ENCODE peak calls at places on chromosome 3, in seven cellular contexts. One of them, this sample, is unnamed.

GRCh38 chr3:171228228-171228627 is 201.7 kb upstream of the SLC2A2 start:
- DNase-seq in Peyer's patch: no peak
- DNase-seq in tibial nerve: no peak
- DNase-seq in HCT116: no peak
- DNase-seq in psoas muscle: no peak
- DNase-seq in CD8-positive, alpha-beta T cell: no peak
- DNase-seq in hepatocyte: no peak
- DNase-seq in this sample: no peak

GRCh38 chr3:50242371-50242770 is 6.4 kb downstream of the GNAI2 start:
- DNase-seq in psoas muscle: no peak
- DNase-seq in HCT116: no peak
- DNase-seq in tibial nerve: peak; percentile 4
- DNase-seq in hepatocyte: no peak
- DNase-seq in Peyer's patch: no peak
- DNase-seq in CD8-positive, alpha-beta T cell: no peak
- DNase-seq in this sample: no peak

GRCh38 chr3:107897471-107898180 is 193.2 kb downstream of the CD47 start:
- DNase-seq in tibial nerve: no peak
- DNase-seq in psoas muscle: no peak
- DNase-seq in Peyer's patch: no peak
- DNase-seq in CD8-positive, alpha-beta T cell: no peak
- DNase-seq in hepatocyte: no peak
- DNase-seq in HCT116: no peak
- DNase-seq in this sample: no peak

GRCh38 chr3:195240171-195240701 is 30.7 kb downstream of the XXYLT1 start:
- DNase-seq in CD8-positive, alpha-beta T cell: no peak
- DNase-seq in tibial nerve: no peak
- DNase-seq in psoas muscle: peak; percentile 61
- DNase-seq in hepatocyte: no peak
- DNase-seq in HCT116: no peak
- DNase-seq in Peyer's patch: no peak
- DNase-seq in this sample: peak; percentile 53

GRCh38 chr3:100506355-100506754 is 13.9 kb downstream of the TMEM45A start:
- DNase-seq in psoas muscle: no peak
- DNase-seq in HCT116: no peak
- DNase-seq in CD8-positive, alpha-beta T cell: no peak
- DNase-seq in tibial nerve: no peak
- DNase-seq in hepatocyte: no peak
- DNase-seq in Peyer's patch: no peak
- DNase-seq in this sample: no peak

GRCh38 chr3:181457190-181457589 is 254.5 kb upstream of the SOX2 start:
- DNase-seq in tibial nerve: no peak
- DNase-seq in CD8-positive, alpha-beta T cell: no peak
- DNase-seq in Peyer's patch: no peak
- DNase-seq in hepatocyte: no peak
- DNase-seq in HCT116: no peak
- DNase-seq in psoas muscle: no peak
- DNase-seq in this sample: no peak

GRCh38 chr3:56725175-56725574 is 42.1 kb upstream of the TASOR start:
- DNase-seq in CD8-positive, alpha-beta T cell: peak; percentile 41
- DNase-seq in HCT116: no peak
- DNase-seq in Peyer's patch: peak; percentile 65
- DNase-seq in tibial nerve: no peak
- DNase-seq in hepatocyte: no peak
- DNase-seq in psoas muscle: no peak
- DNase-seq in this sample: no peak

GRCh38 chr3:140176526-140176925 is 241.5 kb downstream of the CLSTN2 start:
- DNase-seq in hepatocyte: no peak
- DNase-seq in HCT116: no peak
- DNase-seq in psoas muscle: no peak
- DNase-seq in Peyer's patch: no peak
- DNase-seq in CD8-positive, alpha-beta T cell: no peak
- DNase-seq in tibial nerve: no peak
- DNase-seq in this sample: no peak

GRCh38 chr3:159950156-159950898 is 38.3 kb upstream of the IL12A start:
- DNase-seq in psoas muscle: no peak
- DNase-seq in HCT116: no peak
- DNase-seq in hepatocyte: no peak
- DNase-seq in tibial nerve: no peak
- DNase-seq in CD8-positive, alpha-beta T cell: no peak
- DNase-seq in Peyer's patch: no peak
- DNase-seq in this sample: no peak

GRCh38 chr3:141390747-141391146 is 22.4 kb downstream of the ZBTB38 start:
- DNase-seq in psoas muscle: no peak
- DNase-seq in CD8-positive, alpha-beta T cell: no peak
- DNase-seq in tibial nerve: no peak
- DNase-seq in HCT116: no peak
- DNase-seq in Peyer's patch: no peak
- DNase-seq in hepatocyte: no peak
- DNase-seq in this sample: no peak

GRCh38 chr3:134974621-134975020 is 179.6 kb downstream of the EPHB1 start:
- DNase-seq in HCT116: no peak
- DNase-seq in tibial nerve: no peak
- DNase-seq in Peyer's patch: no peak
- DNase-seq in psoas muscle: no peak
- DNase-seq in hepatocyte: no peak
- DNase-seq in CD8-positive, alpha-beta T cell: no peak
- DNase-seq in this sample: no peak

GRCh38 chr3:126941721-126942270 is 41.1 kb upstream of the PLXNA1 start:
- DNase-seq in hepatocyte: no peak
- DNase-seq in Peyer's patch: no peak
- DNase-seq in psoas muscle: no peak
- DNase-seq in CD8-positive, alpha-beta T cell: no peak
- DNase-seq in HCT116: no peak
- DNase-seq in tibial nerve: no peak
- DNase-seq in this sample: no peak

GRCh38 chr3:147411235-147411607 is 2.1 kb downstream of the ZIC1 start:
- DNase-seq in tibial nerve: no peak
- DNase-seq in CD8-positive, alpha-beta T cell: no peak
- DNase-seq in psoas muscle: no peak
- DNase-seq in HCT116: no peak
- DNase-seq in hepatocyte: no peak
- DNase-seq in Peyer's patch: no peak
- DNase-seq in this sample: no peak

GRCh38 chr3:65922441-65922840 is 116.3 kb downstream of the MAGI1 start:
- DNase-seq in HCT116: no peak
- DNase-seq in psoas muscle: no peak
- DNase-seq in Peyer's patch: no peak
- DNase-seq in CD8-positive, alpha-beta T cell: no peak
- DNase-seq in hepatocyte: no peak
- DNase-seq in tibial nerve: no peak
- DNase-seq in this sample: no peak

GRCh38 chr3:36871379-36872126 is 73.3 kb downstream of the TRANK1 start:
- DNase-seq in hepatocyte: no peak
- DNase-seq in HCT116: no peak
- DNase-seq in tibial nerve: no peak
- DNase-seq in CD8-positive, alpha-beta T cell: no peak
- DNase-seq in Peyer's patch: no peak
- DNase-seq in psoas muscle: no peak
- DNase-seq in this sample: no peak

GRCh38 chr3:851098-851790 is 241.6 kb upstream of the CNTN6 start:
- DNase-seq in psoas muscle: no peak
- DNase-seq in CD8-positive, alpha-beta T cell: no peak
- DNase-seq in hepatocyte: peak; percentile 39
- DNase-seq in tibial nerve: no peak
- DNase-seq in HCT116: no peak
- DNase-seq in Peyer's patch: no peak
- DNase-seq in this sample: no peak

GRCh38 chr3:149160754-149161289 is 31.4 kb downstream of the HPS3 start:
- DNase-seq in tibial nerve: no peak
- DNase-seq in hepatocyte: no peak
- DNase-seq in psoas muscle: no peak
- DNase-seq in Peyer's patch: no peak
- DNase-seq in CD8-positive, alpha-beta T cell: no peak
- DNase-seq in HCT116: no peak
- DNase-seq in this sample: no peak

GRCh38 chr3:48851407-48851806 is 3.7 kb upstream of the PRKAR2A start:
- DNase-seq in psoas muscle: no peak
- DNase-seq in CD8-positive, alpha-beta T cell: no peak
- DNase-seq in tibial nerve: no peak
- DNase-seq in Peyer's patch: no peak
- DNase-seq in hepatocyte: peak; percentile 59
- DNase-seq in HCT116: no peak
- DNase-seq in this sample: no peak

DNA sequence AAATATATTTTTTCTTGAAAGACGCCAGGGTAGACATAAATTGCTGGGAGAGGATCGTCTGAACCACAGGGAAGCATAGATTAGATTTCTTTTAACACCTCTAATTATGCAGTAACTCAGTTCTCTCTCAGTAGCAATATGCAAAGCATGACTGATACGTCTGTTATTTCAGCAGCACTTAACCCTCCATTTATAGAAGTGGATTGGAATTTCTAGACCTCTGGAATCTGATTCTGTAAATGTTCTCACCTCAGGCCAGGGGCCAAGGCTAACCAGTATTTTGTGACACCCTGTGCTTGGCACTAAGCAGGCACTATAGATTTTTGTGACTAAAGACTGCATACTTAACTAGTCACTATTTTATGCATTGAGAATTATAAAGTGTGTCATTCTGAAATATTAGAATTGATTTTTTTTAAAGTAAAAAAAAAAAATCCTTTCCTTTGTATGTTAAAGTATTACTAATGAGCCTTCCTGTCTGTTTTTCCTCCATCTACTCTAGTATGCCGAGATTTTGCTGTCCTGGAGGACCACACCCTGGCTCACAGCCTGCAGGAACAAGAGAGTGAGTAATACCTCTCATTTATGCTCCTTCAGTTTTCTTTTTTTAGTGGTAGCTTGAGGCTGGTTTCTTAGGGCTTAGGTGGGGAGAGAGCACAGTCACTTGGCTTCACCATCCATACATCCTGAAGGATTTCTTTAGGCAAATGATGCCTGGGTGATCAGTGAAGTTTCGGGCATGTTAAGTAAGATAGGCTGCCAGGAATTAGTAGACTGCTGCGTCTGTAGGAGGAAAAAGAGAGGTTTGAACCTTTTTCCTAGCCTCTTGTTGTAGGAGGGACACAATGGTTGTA is 26.5 kb upstream of the UTS2B start:
- DNase-seq in HCT116: peak; percentile 42
- DNase-seq in Peyer's patch: no peak
- DNase-seq in tibial nerve: no peak
- DNase-seq in hepatocyte: peak; percentile 39
- DNase-seq in CD8-positive, alpha-beta T cell: no peak
- DNase-seq in psoas muscle: peak; percentile 34
- DNase-seq in this sample: peak; percentile 33
- H3K4me1 ChIP-seq in HCT116: peaks cover 50% of the 10 kb centered on the region
- H3K4me1 ChIP-seq in Peyer's patch: no peaks in the 10 kb centered on the region
- H3K4me1 ChIP-seq in tibial nerve: peaks cover 47% of the 10 kb centered on the region
- H3K4me1 ChIP-seq in hepatocyte: peaks cover 10% of the 10 kb centered on the region
- H3K4me1 ChIP-seq in CD8-positive, alpha-beta T cell: no peaks in the 10 kb centered on the region
- H3K4me1 ChIP-seq in psoas muscle: peaks cover 38% of the 10 kb centered on the region
- H3K4me1 ChIP-seq in this sample: peaks cover 85% of the 10 kb centered on the region

GRCh38 chr3:129128357-129129155 is 7.0 kb upstream of the RAB43 start:
- DNase-seq in hepatocyte: no peak
- DNase-seq in psoas muscle: no peak
- DNase-seq in tibial nerve: no peak
- DNase-seq in HCT116: no peak
- DNase-seq in Peyer's patch: no peak
- DNase-seq in CD8-positive, alpha-beta T cell: no peak
- DNase-seq in this sample: no peak
- H3K4me1 ChIP-seq in hepatocyte: peaks cover 3% of the 10 kb centered on the region
- H3K4me1 ChIP-seq in psoas muscle: no peaks in the 10 kb centered on the region
- H3K4me1 ChIP-seq in tibial nerve: no peaks in the 10 kb centered on the region
- H3K4me1 ChIP-seq in HCT116: peaks cover 2% of the 10 kb centered on the region
- H3K4me1 ChIP-seq in Peyer's patch: peaks cover under 1% of the 10 kb centered on the region
- H3K4me1 ChIP-seq in CD8-positive, alpha-beta T cell: peaks cover 16% of the 10 kb centered on the region
- H3K4me1 ChIP-seq in this sample: peaks cover 4% of the 10 kb centered on the region

GRCh38 chr3:72573051-72573450 is 275.2 kb downstream of the SHQ1 start:
- DNase-seq in Peyer's patch: no peak
- DNase-seq in HCT116: no peak
- DNase-seq in CD8-positive, alpha-beta T cell: no peak
- DNase-seq in tibial nerve: no peak
- DNase-seq in hepatocyte: no peak
- DNase-seq in psoas muscle: no peak
- DNase-seq in this sample: no peak

GRCh38 chr3:72569754-72570440 is 278.3 kb downstream of the SHQ1 start:
- DNase-seq in hepatocyte: no peak
- DNase-seq in Peyer's patch: no peak
- DNase-seq in tibial nerve: no peak
- DNase-seq in CD8-positive, alpha-beta T cell: no peak
- DNase-seq in psoas muscle: no peak
- DNase-seq in HCT116: no peak
- DNase-seq in this sample: no peak

GRCh38 chr3:72572489-72573007 is 275.7 kb downstream of the SHQ1 start:
- DNase-seq in HCT116: no peak
- DNase-seq in hepatocyte: no peak
- DNase-seq in CD8-positive, alpha-beta T cell: no peak
- DNase-seq in Peyer's patch: no peak
- DNase-seq in psoas muscle: no peak
- DNase-seq in tibial nerve: no peak
- DNase-seq in this sample: no peak

GRCh38 chr3:72571638-72572114 is 276.6 kb downstream of the SHQ1 start:
- DNase-seq in Peyer's patch: no peak
- DNase-seq in tibial nerve: no peak
- DNase-seq in hepatocyte: no peak
- DNase-seq in psoas muscle: no peak
- DNase-seq in HCT116: no peak
- DNase-seq in CD8-positive, alpha-beta T cell: no peak
- DNase-seq in this sample: no peak

GRCh38 chr3:72571052-72571451 is 277.2 kb downstream of the SHQ1 start:
- DNase-seq in CD8-positive, alpha-beta T cell: no peak
- DNase-seq in Peyer's patch: no peak
- DNase-seq in tibial nerve: no peak
- DNase-seq in hepatocyte: no peak
- DNase-seq in psoas muscle: no peak
- DNase-seq in HCT116: no peak
- DNase-seq in this sample: no peak
- H3K4me1 ChIP-seq in CD8-positive, alpha-beta T cell: no peaks in the 10 kb centered on the region
- H3K4me1 ChIP-seq in Peyer's patch: no peaks in the 10 kb centered on the region
- H3K4me1 ChIP-seq in tibial nerve: no peaks in the 10 kb centered on the region
- H3K4me1 ChIP-seq in hepatocyte: peaks cover 13% of the 10 kb centered on the region
- H3K4me1 ChIP-seq in psoas muscle: no peaks in the 10 kb centered on the region
- H3K4me1 ChIP-seq in HCT116: no peaks in the 10 kb centered on the region
- H3K4me1 ChIP-seq in this sample: peaks cover 8% of the 10 kb centered on the region

GRCh38 chr3:55165278-55165677 is 237.4 kb upstream of the LRTM1 start:
- DNase-seq in HCT116: no peak
- DNase-seq in Peyer's patch: no peak
- DNase-seq in CD8-positive, alpha-beta T cell: no peak
- DNase-seq in psoas muscle: no peak
- DNase-seq in hepatocyte: no peak
- DNase-seq in tibial nerve: no peak
- DNase-seq in this sample: no peak

GRCh38 chr3:55164191-55164590 is 236.3 kb upstream of the LRTM1 start:
- DNase-seq in hepatocyte: no peak
- DNase-seq in Peyer's patch: no peak
- DNase-seq in CD8-positive, alpha-beta T cell: no peak
- DNase-seq in tibial nerve: no peak
- DNase-seq in psoas muscle: no peak
- DNase-seq in HCT116: no peak
- DNase-seq in this sample: no peak

GRCh38 chr3:55164876-55165275 is 237.0 kb upstream of the LRTM1 start:
- DNase-seq in tibial nerve: no peak
- DNase-seq in hepatocyte: no peak
- DNase-seq in Peyer's patch: no peak
- DNase-seq in HCT116: no peak
- DNase-seq in CD8-positive, alpha-beta T cell: no peak
- DNase-seq in psoas muscle: no peak
- DNase-seq in this sample: no peak

GRCh38 chr3:55166577-55167555 is 239.0 kb upstream of the LRTM1 start:
- DNase-seq in Peyer's patch: no peak
- DNase-seq in CD8-positive, alpha-beta T cell: no peak
- DNase-seq in psoas muscle: no peak
- DNase-seq in hepatocyte: no peak
- DNase-seq in tibial nerve: no peak
- DNase-seq in HCT116: no peak
- DNase-seq in this sample: no peak

GRCh38 chr3:55165704-55166103 is 237.8 kb upstream of the LRTM1 start:
- DNase-seq in Peyer's patch: no peak
- DNase-seq in CD8-positive, alpha-beta T cell: no peak
- DNase-seq in tibial nerve: no peak
- DNase-seq in hepatocyte: no peak
- DNase-seq in HCT116: no peak
- DNase-seq in psoas muscle: no peak
- DNase-seq in this sample: no peak
- H3K4me1 ChIP-seq in Peyer's patch: no peaks in the 10 kb centered on the region
- H3K4me1 ChIP-seq in CD8-positive, alpha-beta T cell: no peaks in the 10 kb centered on the region
- H3K4me1 ChIP-seq in tibial nerve: peaks cover 36% of the 10 kb centered on the region
- H3K4me1 ChIP-seq in hepatocyte: peaks cover 12% of the 10 kb centered on the region
- H3K4me1 ChIP-seq in HCT116: no peaks in the 10 kb centered on the region
- H3K4me1 ChIP-seq in psoas muscle: no peaks in the 10 kb centered on the region
- H3K4me1 ChIP-seq in this sample: no peaks in the 10 kb centered on the region